ENCODE peak calls at places on chromosomes 6 and 20, in six cellular contexts. V is H54; B is activated CD4-positive, CD25-positive, alpha-beta regulatory T cell treated with anti-CD3 and anti-CD28 coated beads, Interleukin-2, amount 50 U/mL, for 72 hours; S is mammary epithelial cell; J is tibial nerve; Y is activated naive CD8-positive, alpha-beta T cell treated with anti-CD3 and anti-CD28 coated beads, Interleukin-2, amount 10 ng/mL, durations not matched to agents 7 days and 5 days. T is an unnamed sample.

GRCh38 chr6:108951351-108951953 is 103.2 kb downstream of the ARMC2 start:
- DNase-seq in S (no peak), J (no peak), Y (no peak), B (no peak), V (no peak), T (peak; percentile 63)

GRCh38 chr20:47677314-47678129 is 107.8 kb downstream of the SULF2 start:
- DNase-seq in Y (peak; percentile 72), S (peak; percentile 55), B (peak; percentile 70), J (no peak), V (peak; percentile 71), T (peak; percentile 42)

GRCh38 chr6:4348462-4349112 is 213.2 kb upstream of the ECI2 start:
- DNase-seq in B (no peak), J (no peak), Y (no peak), V (no peak), S (no peak), T (no peak)

GRCh38 chr6:7236312-7237209 is 76.4 kb downstream of the SSR1 start:
- DNase-seq in J (no peak), Y (no peak), B (no peak), V (no peak), S (peak; percentile 84), T (peak; percentile 30)

GRCh38 chr20:62733250-62733842 is 24.7 kb downstream of the NTSR1 start:
- DNase-seq in V (no peak), J (no peak), Y (no peak), B (no peak), S (no peak), T (peak; percentile 8)

GRCh38 chr20:44900231-44900854 is 9.5 kb upstream of the PABPC1L start:
- DNase-seq in Y (no peak), V (no peak), B (no peak), J (no peak), S (no peak), T (no peak)

GRCh38 chr20:52812231-52812847 is 159.8 kb upstream of the TSHZ2 start:
- DNase-seq in Y (no peak), S (no peak), J (no peak), V (no peak), B (no peak), T (no peak)

GRCh38 chr6:157172088-157172768 is 151.1 kb downstream of the TMEM242 start:
- DNase-seq in V (no peak), S (no peak), Y (no peak), J (no peak), B (no peak), T (no peak)

GRCh38 chr6:68572525-68572924 is 62.6 kb upstream of the ADGRB3 start:
- DNase-seq in S (peak; percentile 1), Y (no peak), V (peak; percentile 16), B (no peak), J (no peak), T (no peak)

GRCh38 chr20:50645253-50646068 is 45.9 kb downstream of the RIPOR3 start:
- DNase-seq in S (peak; percentile 95), V (peak; percentile 94), Y (no peak), B (no peak), J (peak; percentile 60), T (peak; percentile 71)

GRCh38 chr6:33623895-33624381 is 2.8 kb downstream of the ITPR3 start:
- DNase-seq in S (no peak), J (no peak), Y (no peak), V (no peak), B (no peak), T (peak; percentile 62)

GRCh38 chr6:24431045-24431451 is 28.3 kb downstream of the MRS2 start:
- DNase-seq in B (no peak), S (peak; percentile 20), J (peak; percentile 48), Y (no peak), V (peak; percentile 37), T (no peak)

GRCh38 chr6:150546457-150546856 is 53.2 kb upstream of the PLEKHG1 start:
- DNase-seq in Y (no peak), B (no peak), V (no peak), S (no peak), J (no peak), T (no peak)

T was measured in transverse colon.